ENCODE peak calls at places on chromosomes 3 and 15, in six cellular contexts. M is EL, U is HTR-8/SVneo, W is NCI-H1092, G is AG20443, Y is T-helper 9 cell. P is an unnamed sample.

GRCh38 chr3:115227461-115227860 is 80.4 kb upstream of the ZBTB20 start:
- DNase-seq in G (no peak), U (no peak), M (peak; percentile 54), Y (no peak), W (no peak), P (peak; percentile 30)

GRCh38 chr15:51499379-51499976 is 123.1 kb downstream of the DMXL2 start:
- DNase-seq in Y (no peak), U (peak; percentile 48), G (peak; percentile 33), M (peak; percentile 41), W (no peak), P (peak; percentile 61)

GRCh38 chr3:61991706-61992105 is 381.6 kb downstream of the FEZF2 start:
- DNase-seq in W (no peak), G (no peak), U (no peak), Y (no peak), M (no peak), P (no peak)

GRCh38 chr3:108296239-108296638 is at the start of gene HHLA2:
- DNase-seq in G (no peak), M (no peak), Y (no peak), W (no peak), U (no peak), P (no peak)

GRCh38 chr15:87326274-87326673 is 930.3 kb downstream of the NTRK3 start:
- DNase-seq in Y (no peak), M (peak; percentile 13), G (no peak), W (no peak), U (no peak), P (no peak)

GRCh38 chr3:129277829-129278271 is 820 bp upstream of the HMCES start:
- DNase-seq in W (no peak), M (peak; percentile 22), U (no peak), Y (no peak), G (peak; percentile 21), P (no peak)

GRCh38 chr15:73807865-73808264 is 54.7 kb upstream of the INSYN1 start:
- DNase-seq in G (no peak), U (no peak), Y (no peak), M (no peak), W (no peak), P (no peak)

GRCh38 chr3:45462522-45463262 is 74.3 kb downstream of the LARS2 start:
- DNase-seq in G (no peak), M (no peak), U (no peak), Y (no peak), W (no peak), P (peak; percentile 15)

GRCh38 chr3:102299125-102299877 is 135.5 kb upstream of the ZPLD1 start:
- DNase-seq in U (no peak), G (no peak), Y (no peak), W (no peak), M (no peak), P (no peak)

GRCh38 chr3:139118835-139119234 is 74.1 kb upstream of the PRR23C start:
- DNase-seq in W (no peak), U (no peak), M (no peak), Y (no peak), G (no peak), P (no peak)

GRCh38 chr15:33440911-33441310 is 130.1 kb downstream of the RYR3 start:
- DNase-seq in Y (no peak), M (no peak), W (no peak), G (no peak), U (no peak), P (no peak)

GRCh38 chr15:53457479-53457878 is 302.0 kb downstream of the WDR72 start:
- DNase-seq in U (no peak), W (no peak), Y (no peak), M (no peak), G (no peak), P (no peak)

GRCh38 chr3:174430986-174431385 is 428.1 kb upstream of the NAALADL2 start:
- DNase-seq in Y (no peak), U (no peak), M (no peak), G (no peak), W (no peak), P (no peak)

GRCh38 chr15:62887113-62887570 is 155.4 kb upstream of the TPM1 start:
- DNase-seq in Y (no peak), W (no peak), M (peak; percentile 33), G (peak; percentile 33), U (no peak), P (peak; percentile 39)

GRCh38 chr3:4498446-4498845 is 5.3 kb downstream of the ITPR1 start:
- DNase-seq in W (no peak), M (no peak), G (no peak), Y (no peak), U (no peak), P (no peak)

GRCh38 chr15:60639502-60639901 is 160.6 kb upstream of the ICE2 start:
- DNase-seq in W (no peak), Y (no peak), G (no peak), M (no peak), U (no peak), P (no peak)

P was measured in AG08395.